ENCODE peak calls at places on chromosomes 7 and 10, in ten cellular contexts. G is RCC 7860; L is stimulated activated CD4-positive, alpha-beta T cell treated with anti-CD3 and anti-CD28 coated beads, Interleukin-4, amount 100 ng/mL, for 48 hours; M is amniotic stem cell; E is stimulated activated CD8-positive, alpha-beta memory T cell treated with anti-CD3 and anti-CD28 coated beads, Interleukin-2, amount 100 ng/mL, for 1 hour; H is activated gamma-delta T cell treated with Interleukin-2 at 50 U/mL for 16 hours; W is Calu3; O is suprapubic skin; R is AG10803; D is right atrium auricular region. X is an unnamed sample.

GRCh38 chr10:98457762-98458161 is 11.0 kb upstream of the HPS1 start:
- DNase-seq in L (no peak), D (no peak), E (no peak), H (no peak), O (no peak), G (no peak), W (no peak), R (no peak), M (no peak), X (no peak)

GRCh38 chr7:99489235-99489634 is 10.8 kb downstream of the ZNF394 start:
- DNase-seq in H (no peak), R (no peak), W (no peak), M (no peak), G (no peak), O (no peak), E (no peak), L (no peak), D (no peak), X (no peak)

GRCh38 chr7:73567701-73568685 is 10.4 kb downstream of the TBL2 start:
- DNase-seq in L (no peak), H (no peak), D (no peak), E (no peak), O (no peak), R (peak; percentile 23), G (no peak), W (no peak), M (no peak), X (no peak)

GRCh38 chr10:124596116-124596785 is 134.6 kb downstream of the LHPP start:
- DNase-seq in G (no peak), R (no peak), D (no peak), M (no peak), O (no peak), H (no peak), L (no peak), E (no peak), W (no peak), X (no peak)

GRCh38 chr7:128215739-128216138 is 25.3 kb upstream of the LEP start:
- DNase-seq in L (no peak), D (no peak), R (peak; percentile 92), G (no peak), E (no peak), O (no peak), H (no peak), M (no peak), W (no peak), X (no peak)

GRCh38 chr7:29288534-29289091 is 94.0 kb downstream of the CHN2 start:
- DNase-seq in L (no peak), M (no peak), W (no peak), R (no peak), G (no peak), H (no peak), O (no peak), E (no peak), D (no peak), X (no peak)

GRCh38 chr10:15813415-15813814 is 46.9 kb downstream of the MINDY3 start:
- DNase-seq in H (no peak), R (no peak), O (no peak), G (no peak), E (no peak), W (no peak), M (no peak), D (no peak), L (no peak), X (no peak)

GRCh38 chr7:151727579-151728285 is 149.2 kb downstream of the PRKAG2 start:
- DNase-seq in O (peak; percentile 95), H (peak; percentile 34), W (peak; percentile 88), L (peak; percentile 55), R (peak; percentile 95), M (peak; percentile 92), D (peak; percentile 90), E (peak; percentile 22), G (peak; percentile 100), X (peak; percentile 100)

GRCh38 chr7:128177768-128178550 is 63.1 kb upstream of the LEP start:
- DNase-seq in E (no peak), L (no peak), W (no peak), G (no peak), D (no peak), R (no peak), O (no peak), M (no peak), H (no peak), X (no peak)

GRCh38 chr7:139972000-139972399 is 90.8 kb downstream of the PARP12 start:
- DNase-seq in W (no peak), M (no peak), G (no peak), D (no peak), R (no peak), O (no peak), L (no peak), E (no peak), H (no peak), X (no peak)

GRCh38 chr10:123530166-123530870 is 135.8 kb upstream of the GPR26 start:
- DNase-seq in D (peak; percentile 16), G (no peak), M (no peak), L (no peak), R (no peak), H (no peak), W (peak; percentile 3), E (no peak), O (no peak), X (no peak)

GRCh38 chr7:137771679-137772078 is 75.1 kb downstream of the DGKI start:
- DNase-seq in H (no peak), W (no peak), R (peak; percentile 92), O (no peak), L (no peak), E (no peak), G (peak; percentile 87), M (peak; percentile 26), D (no peak), X (peak; percentile 88)

GRCh38 chr7:131518626-131519025 is 37.8 kb downstream of the PODXL start:
- DNase-seq in R (no peak), E (no peak), D (no peak), H (no peak), M (no peak), L (no peak), W (no peak), O (no peak), G (no peak), X (no peak)